ENCODE peak calls at places on chromosomes 11 and 22, in five cellular contexts. One of them, this sample, is unnamed. For H3K27me3 and H3K36me3, the result is how much of the 10 kb centered on the place peaks cover.

GRCh38 chr11:74749127-74749964 is 697 bp downstream of the RNF169 start:
- DNase-seq in mesendoderm: peak
- DNase-seq in CD4-positive, alpha-beta memory T cell: peak
- DNase-seq in heart right ventricle: peak
- DNase-seq in lung: peak
- DNase-seq in this sample: peak

GRCh38 chr11:118544010-118544646 is 13.1 kb downstream of the TMEM25 start:
- DNase-seq in CD4-positive, alpha-beta memory T cell: no peak
- DNase-seq in mesendoderm: no peak
- DNase-seq in lung: no peak
- DNase-seq in heart right ventricle: no peak
- DNase-seq in this sample: no peak

GRCh38 chr22:24697671-24698082 is 76.8 kb downstream of the PIWIL3 start:
- DNase-seq in heart right ventricle: peak
- DNase-seq in CD4-positive, alpha-beta memory T cell: no peak
- DNase-seq in lung: peak
- DNase-seq in mesendoderm: no peak
- DNase-seq in this sample: peak

GRCh38 chr11:65058419-65059054 is at the start of gene NAALADL1:
- DNase-seq in heart right ventricle: no peak
- DNase-seq in lung: no peak
- DNase-seq in CD4-positive, alpha-beta memory T cell: no peak
- DNase-seq in mesendoderm: no peak
- DNase-seq in this sample: no peak

GRCh38 chr22:48268771-48269552 is 1506.5 kb downstream of the TBC1D22A start:
- DNase-seq in heart right ventricle: no peak
- DNase-seq in CD4-positive, alpha-beta memory T cell: no peak
- DNase-seq in lung: peak
- DNase-seq in mesendoderm: no peak
- DNase-seq in this sample: peak

GRCh38 chr11:86955674-86956522 is 703 bp upstream of the FZD4 start:
- DNase-seq in heart right ventricle: peak
- DNase-seq in CD4-positive, alpha-beta memory T cell: peak
- DNase-seq in mesendoderm: peak
- DNase-seq in lung: peak
- DNase-seq in this sample: peak

GRCh38 chr11:74641289-74641688 is 48.9 kb downstream of the POLD3 start:
- DNase-seq in heart right ventricle: no peak
- DNase-seq in lung: no peak
- DNase-seq in mesendoderm: no peak
- DNase-seq in CD4-positive, alpha-beta memory T cell: no peak
- DNase-seq in this sample: no peak

GRCh38 chr11:76783901-76784813 is 1.0 kb downstream of the TSKU start:
- DNase-seq in CD4-positive, alpha-beta memory T cell: no peak
- DNase-seq in lung: no peak
- DNase-seq in mesendoderm: peak
- DNase-seq in heart right ventricle: peak
- DNase-seq in this sample: peak

GRCh38 chr11:3000032-3000961 is 8.2 kb upstream of the NAP1L4 start:
- DNase-seq in lung: no peak
- DNase-seq in mesendoderm: no peak
- DNase-seq in heart right ventricle: peak
- DNase-seq in CD4-positive, alpha-beta memory T cell: no peak
- DNase-seq in this sample: peak

GRCh38 chr22:27240298-27240885 is 561.2 kb downstream of the MN1 start:
- DNase-seq in mesendoderm: no peak
- DNase-seq in CD4-positive, alpha-beta memory T cell: no peak
- DNase-seq in lung: no peak
- DNase-seq in heart right ventricle: no peak
- DNase-seq in this sample: no peak
- H3K27me3 ChIP-seq in mesendoderm: under half
- H3K27me3 ChIP-seq in CD4-positive, alpha-beta memory T cell: under half
- H3K27me3 ChIP-seq in lung: under half
- H3K27me3 ChIP-seq in heart right ventricle: under half
- H3K27me3 ChIP-seq in this sample: under half

GRCh38 chr22:21031545-21032036 is 770 bp downstream of the SLC7A4 start:
- DNase-seq in mesendoderm: no peak
- DNase-seq in lung: no peak
- DNase-seq in CD4-positive, alpha-beta memory T cell: no peak
- DNase-seq in heart right ventricle: no peak
- DNase-seq in this sample: no peak

GRCh38 chr22:21033895-21034294 is 1.5 kb upstream of the SLC7A4 start:
- DNase-seq in mesendoderm: no peak
- DNase-seq in CD4-positive, alpha-beta memory T cell: no peak
- DNase-seq in lung: no peak
- DNase-seq in heart right ventricle: no peak
- DNase-seq in this sample: peak

GRCh38 chr22:21030621-21031544 is 1.5 kb downstream of the SLC7A4 start:
- DNase-seq in mesendoderm: no peak
- DNase-seq in lung: no peak
- DNase-seq in heart right ventricle: no peak
- DNase-seq in CD4-positive, alpha-beta memory T cell: no peak
- DNase-seq in this sample: no peak

GRCh38 chr22:21032843-21033688 is 705 bp upstream of the SLC7A4 start:
- DNase-seq in lung: no peak
- DNase-seq in heart right ventricle: no peak
- DNase-seq in mesendoderm: no peak
- DNase-seq in CD4-positive, alpha-beta memory T cell: no peak
- DNase-seq in this sample: peak

GRCh38 chr22:21032037-21032842 is at the start of gene SLC7A4:
- DNase-seq in heart right ventricle: no peak
- DNase-seq in CD4-positive, alpha-beta memory T cell: no peak
- DNase-seq in mesendoderm: no peak
- DNase-seq in lung: no peak
- DNase-seq in this sample: peak
- H3K4me3 ChIP-seq in heart right ventricle: peak
- H3K4me3 ChIP-seq in CD4-positive, alpha-beta memory T cell: no peak
- H3K4me3 ChIP-seq in mesendoderm: no peak
- H3K4me3 ChIP-seq in lung: no peak
- H3K4me3 ChIP-seq in this sample: peak

GRCh38 chr11:126310229-126310991 is 6.5 kb downstream of the DCPS start:
- DNase-seq in heart right ventricle: peak
- DNase-seq in mesendoderm: peak
- DNase-seq in lung: peak
- DNase-seq in CD4-positive, alpha-beta memory T cell: peak
- DNase-seq in this sample: peak

GRCh38 chr11:126313826-126314225 is 10.0 kb downstream of the DCPS start:
- DNase-seq in lung: no peak
- DNase-seq in mesendoderm: no peak
- DNase-seq in CD4-positive, alpha-beta memory T cell: no peak
- DNase-seq in heart right ventricle: no peak
- DNase-seq in this sample: no peak

GRCh38 chr11:126310992-126311310 is 7.1 kb downstream of the DCPS start:
- DNase-seq in CD4-positive, alpha-beta memory T cell: no peak
- DNase-seq in mesendoderm: no peak
- DNase-seq in heart right ventricle: no peak
- DNase-seq in lung: no peak
- DNase-seq in this sample: no peak

GRCh38 chr11:126311464-126312291 is 7.8 kb downstream of the DCPS start:
- DNase-seq in heart right ventricle: no peak
- DNase-seq in lung: no peak
- DNase-seq in mesendoderm: no peak
- DNase-seq in CD4-positive, alpha-beta memory T cell: no peak
- DNase-seq in this sample: no peak

DNA sequence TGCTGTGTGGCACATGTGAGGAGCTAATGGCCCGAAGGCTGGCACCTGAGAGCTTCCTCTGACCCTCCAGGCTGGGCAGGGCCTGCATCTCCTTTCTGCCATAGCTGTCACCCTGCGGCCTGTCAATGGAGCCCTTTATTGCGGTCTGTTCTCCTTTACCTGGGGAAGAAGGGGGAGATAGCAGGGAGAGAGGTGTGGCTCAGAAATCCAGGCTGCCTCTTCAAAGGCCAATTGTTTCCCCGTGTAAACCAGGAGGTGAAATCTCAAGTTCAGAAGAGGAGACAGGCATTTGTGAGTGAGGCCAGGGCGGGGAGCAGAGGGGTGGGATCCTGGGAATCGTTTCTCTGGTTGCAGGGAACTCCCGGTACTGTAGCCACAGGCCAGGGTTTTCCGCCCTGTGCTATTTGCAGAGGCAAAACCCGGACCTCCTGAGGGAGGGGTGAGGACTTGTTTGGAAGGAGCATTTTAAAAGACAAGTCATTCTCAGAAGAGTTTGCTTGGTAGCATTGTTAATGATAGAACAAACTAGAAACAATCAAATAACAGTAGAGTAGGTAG is 9.1 kb downstream of the DCPS start:
- DNase-seq in mesendoderm: no peak
- DNase-seq in heart right ventricle: no peak
- DNase-seq in lung: no peak
- DNase-seq in CD4-positive, alpha-beta memory T cell: no peak
- DNase-seq in this sample: no peak
- H3K36me3 ChIP-seq in mesendoderm: under half
- H3K36me3 ChIP-seq in heart right ventricle: under half
- H3K36me3 ChIP-seq in lung: under half
- H3K36me3 ChIP-seq in CD4-positive, alpha-beta memory T cell: under half
- H3K36me3 ChIP-seq in this sample: under half

GRCh38 chr22:17266261-17266971 is 47.2 kb upstream of the ADA2 start:
- DNase-seq in mesendoderm: peak
- DNase-seq in CD4-positive, alpha-beta memory T cell: peak
- DNase-seq in heart right ventricle: no peak
- DNase-seq in lung: no peak
- DNase-seq in this sample: peak

GRCh38 chr22:17269224-17269606 is 50.0 kb upstream of the ADA2 start:
- DNase-seq in mesendoderm: no peak
- DNase-seq in heart right ventricle: no peak
- DNase-seq in CD4-positive, alpha-beta memory T cell: no peak
- DNase-seq in lung: no peak
- DNase-seq in this sample: peak

GRCh38 chr22:17267661-17268330 is 48.6 kb upstream of the ADA2 start:
- DNase-seq in CD4-positive, alpha-beta memory T cell: no peak
- DNase-seq in mesendoderm: peak
- DNase-seq in lung: no peak
- DNase-seq in heart right ventricle: no peak
- DNase-seq in this sample: peak

GRCh38 chr22:17269607-17270261 is 50.5 kb upstream of the ADA2 start:
- DNase-seq in CD4-positive, alpha-beta memory T cell: no peak
- DNase-seq in mesendoderm: no peak
- DNase-seq in heart right ventricle: no peak
- DNase-seq in lung: no peak
- DNase-seq in this sample: peak

DNA sequence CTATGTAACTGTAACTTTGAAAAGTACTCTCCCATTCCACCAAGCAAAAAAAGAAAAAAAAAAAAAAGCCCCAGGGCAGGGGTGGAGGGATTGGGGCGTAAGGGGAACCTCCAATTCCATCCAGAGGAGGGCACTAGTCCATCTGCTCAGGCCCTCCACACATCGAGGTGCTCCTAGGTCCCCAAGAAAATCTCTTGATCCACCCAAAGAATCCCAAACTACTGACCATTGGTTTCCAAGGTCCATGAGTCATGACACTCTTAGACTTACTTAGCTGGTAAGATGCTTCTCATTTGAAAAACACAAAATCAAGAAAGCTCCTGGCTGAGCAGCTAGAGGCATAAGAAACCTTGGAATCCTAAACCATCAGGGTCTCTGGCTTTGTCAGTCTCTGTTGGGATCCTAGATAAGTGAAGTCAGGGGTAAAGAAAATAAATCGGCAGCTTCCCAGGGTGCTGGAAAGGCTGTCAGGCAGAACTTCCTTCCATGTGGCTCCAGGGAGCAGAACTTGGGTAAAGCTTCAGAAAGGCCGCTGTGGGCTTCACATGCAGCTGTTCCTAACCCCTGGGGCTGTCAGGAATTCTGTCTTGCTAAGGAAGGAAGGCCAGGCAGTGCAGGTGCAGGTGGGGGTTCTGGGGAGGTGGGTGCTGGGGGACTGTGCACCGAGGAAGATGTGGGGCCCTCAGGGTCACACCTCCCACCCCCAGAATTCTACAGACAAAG is 49.4 kb upstream of the ADA2 start:
- DNase-seq in mesendoderm: peak
- DNase-seq in heart right ventricle: no peak
- DNase-seq in CD4-positive, alpha-beta memory T cell: no peak
- DNase-seq in lung: no peak
- DNase-seq in this sample: peak
- H3K27me3 ChIP-seq in mesendoderm: under half
- H3K27me3 ChIP-seq in heart right ventricle: under half
- H3K27me3 ChIP-seq in CD4-positive, alpha-beta memory T cell: under half
- H3K27me3 ChIP-seq in lung: under half
- H3K27me3 ChIP-seq in this sample: under half

GRCh38 chr22:41911292-41911611 is 3.6 kb downstream of the SHISA8 start:
- DNase-seq in lung: no peak
- DNase-seq in mesendoderm: no peak
- DNase-seq in CD4-positive, alpha-beta memory T cell: no peak
- DNase-seq in heart right ventricle: no peak
- DNase-seq in this sample: no peak

GRCh38 chr22:41912338-41913039 is 2.4 kb downstream of the SHISA8 start:
- DNase-seq in mesendoderm: no peak
- DNase-seq in CD4-positive, alpha-beta memory T cell: no peak
- DNase-seq in lung: no peak
- DNase-seq in heart right ventricle: no peak
- DNase-seq in this sample: peak

GRCh38 chr22:41909290-41910049 is 5.4 kb downstream of the SHISA8 start:
- DNase-seq in mesendoderm: no peak
- DNase-seq in heart right ventricle: no peak
- DNase-seq in CD4-positive, alpha-beta memory T cell: no peak
- DNase-seq in lung: no peak
- DNase-seq in this sample: peak

GRCh38 chr22:41910050-41910598 is 4.8 kb downstream of the SHISA8 start:
- DNase-seq in heart right ventricle: peak
- DNase-seq in lung: no peak
- DNase-seq in mesendoderm: peak
- DNase-seq in CD4-positive, alpha-beta memory T cell: no peak
- DNase-seq in this sample: peak

DNA sequence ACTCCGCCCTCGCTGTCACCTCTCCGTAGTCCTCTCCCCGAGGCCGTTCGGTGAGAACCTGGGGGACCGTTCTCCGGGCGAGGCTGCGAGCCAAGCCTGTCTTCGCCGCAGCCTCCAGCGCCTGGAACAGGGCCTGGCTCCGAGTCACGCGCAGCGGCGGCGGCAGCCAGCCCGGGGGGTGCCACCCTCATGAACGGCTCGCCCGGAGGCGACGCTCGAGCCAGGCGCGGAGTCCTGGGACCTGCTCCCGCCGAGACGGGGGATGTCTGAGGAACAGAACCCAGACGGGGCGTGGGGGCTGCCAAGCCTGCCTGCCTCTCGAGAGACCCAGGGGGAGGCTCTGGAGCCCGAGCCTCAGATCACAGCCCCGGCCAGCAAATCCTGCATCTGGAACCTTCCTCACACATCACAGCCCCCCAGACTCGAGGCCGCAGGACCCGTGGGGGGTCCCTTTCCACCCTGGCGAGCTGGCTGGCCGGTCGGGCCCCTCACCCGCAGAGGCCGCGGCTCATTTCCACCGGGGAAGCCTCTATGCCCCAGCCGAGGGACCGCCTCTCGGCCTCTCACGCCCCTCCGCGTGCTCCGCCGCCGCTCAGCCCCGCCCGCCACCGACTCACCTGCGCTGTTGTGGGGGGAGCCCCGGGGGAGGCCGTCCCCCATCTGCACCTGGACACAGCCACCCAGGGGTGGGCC is 4.1 kb downstream of the SHISA8 start:
- DNase-seq in lung: no peak
- DNase-seq in CD4-positive, alpha-beta memory T cell: peak
- DNase-seq in heart right ventricle: peak
- DNase-seq in mesendoderm: no peak
- DNase-seq in this sample: peak
- H3K4me3 ChIP-seq in lung: no peak
- H3K4me3 ChIP-seq in CD4-positive, alpha-beta memory T cell: no peak
- H3K4me3 ChIP-seq in heart right ventricle: peak
- H3K4me3 ChIP-seq in mesendoderm: no peak
- H3K4me3 ChIP-seq in this sample: no peak

GRCh38 chr11:73356979-73357739 is 19.0 kb upstream of the RELT start:
- DNase-seq in CD4-positive, alpha-beta memory T cell: no peak
- DNase-seq in heart right ventricle: no peak
- DNase-seq in lung: no peak
- DNase-seq in mesendoderm: no peak
- DNase-seq in this sample: peak
- H3K36me3 ChIP-seq in CD4-positive, alpha-beta memory T cell: under half
- H3K36me3 ChIP-seq in heart right ventricle: half or more
- H3K36me3 ChIP-seq in lung: half or more
- H3K36me3 ChIP-seq in mesendoderm: under half
- H3K36me3 ChIP-seq in this sample: under half

This sample was measured in H7.